ENCODE peak calls at places on chromosomes 6 and 20, in five cellular contexts. W is H1, C is trophoblast cell, O is IMR-90, Y is mesenchymal stem cell. K is an unnamed sample.

GRCh38 chr6:38198219-38198618 is 378.7 kb downstream of the ZFAND3 start:
- DNase-seq in W (no peak), C (no peak), O (no peak), Y (no peak), K (no peak)

GRCh38 chr20:23127506-23128279 is 41.6 kb upstream of the CD93 start:
- DNase-seq in W (no peak), C (no peak), O (no peak), Y (no peak), K (no peak)

GRCh38 chr20:17543531-17543961 is 12.4 kb upstream of the BFSP1 start:
- DNase-seq in W (no peak), C (no peak), O (peak), Y (peak), K (no peak)

GRCh38 chr6:125124250-125124777 is 29.3 kb upstream of the TPD52L1 start:
- DNase-seq in W (no peak), C (no peak), O (no peak), Y (no peak), K (no peak)

GRCh38 chr6:17381429-17382147 is 11.8 kb upstream of the CAP2 start:
- DNase-seq in W (no peak), C (no peak), O (peak), Y (peak), K (no peak)

GRCh38 chr20:54048489-54048888 is 21.9 kb downstream of the BCAS1 start:
- DNase-seq in W (no peak), C (no peak), O (no peak), Y (no peak), K (no peak)

GRCh38 chr20:41476013-41476441 is 109.4 kb upstream of the EMILIN3 start:
- DNase-seq in W (no peak), C (no peak), O (peak), Y (no peak), K (no peak)

GRCh38 chr20:41436679-41437078 is 70.1 kb upstream of the EMILIN3 start:
- DNase-seq in W (no peak), C (no peak), O (peak), Y (peak), K (no peak)

GRCh38 chr20:2109425-2110210 is 8.0 kb downstream of the STK35 start:
- DNase-seq in W (no peak), C (no peak), O (no peak), Y (peak), K (no peak)

GRCh38 chr6:143782517-143782916 is 60.6 kb upstream of the LTV1 start:
- DNase-seq in W (no peak), C (no peak), O (no peak), Y (no peak), K (no peak)

GRCh38 chr6:52049252-52050050 is 38.0 kb downstream of the PKHD1 start:
- DNase-seq in W (no peak), C (peak), O (peak), Y (peak), K (peak)

GRCh38 chr6:136230219-136230980 is 19.7 kb downstream of the MTFR2 start:
- DNase-seq in W (no peak), C (no peak), O (peak), Y (no peak), K (no peak)

GRCh38 chr6:18186033-18186432 is 30.8 kb downstream of the KDM1B start:
- DNase-seq in W (no peak), C (peak), O (no peak), Y (peak), K (no peak)

GRCh38 chr6:45619211-45619760 is 241.6 kb upstream of the SUPT3H start:
- DNase-seq in W (no peak), C (no peak), O (no peak), Y (peak), K (no peak)

GRCh38 chr20:34904202-34904621 is 27.8 kb downstream of the ACSS2 start:
- DNase-seq in W (no peak), C (no peak), O (no peak), Y (no peak), K (no peak)

GRCh38 chr6:149026530-149026942 is 279.7 kb downstream of the UST start:
- DNase-seq in W (no peak), C (peak), O (peak), Y (peak), K (peak)

GRCh38 chr6:79750806-79751205 is 119.7 kb downstream of the SH3BGRL2 start:
- DNase-seq in W (no peak), C (no peak), O (no peak), Y (no peak), K (no peak)

GRCh38 chr6:146770965-146771735 is 172.4 kb downstream of the ADGB start:
- DNase-seq in W (no peak), C (no peak), O (no peak), Y (no peak), K (no peak)

GRCh38 chr6:136066005-136066404 is 184.1 kb downstream of the MTFR2 start:
- DNase-seq in W (no peak), C (peak), O (peak), Y (no peak), K (no peak)

GRCh38 chr6:6704423-6705060 is 116.0 kb downstream of the LY86 start:
- DNase-seq in W (no peak), C (peak), O (no peak), Y (no peak), K (no peak)

GRCh38 chr20:9068232-9068781 is 580 bp upstream of the PLCB4 start:
- DNase-seq in W (peak), C (no peak), O (peak), Y (peak), K (peak)

GRCh38 chr6:41392249-41392648 is 56.8 kb downstream of the NCR2 start:
- DNase-seq in W (no peak), C (no peak), O (no peak), Y (no peak), K (no peak)

GRCh38 chr20:18197382-18198070 is 59.9 kb downstream of the KAT14 start:
- DNase-seq in W (peak), C (peak), O (no peak), Y (no peak), K (no peak)

GRCh38 chr20:49696594-49696993 is 17.1 kb downstream of the B4GALT5 start:
- DNase-seq in W (no peak), C (peak), O (no peak), Y (no peak), K (no peak)

GRCh38 chr6:34149831-34150400 is 4.0 kb upstream of the GRM4 start:
- DNase-seq in W (peak), C (no peak), O (no peak), Y (no peak), K (no peak)

GRCh38 chr6:90790696-90791095 is 203.8 kb upstream of the MAP3K7 start:
- DNase-seq in W (no peak), C (peak), O (peak), Y (peak), K (no peak)

GRCh38 chr6:73728548-73729205 is 32.7 kb downstream of the CD109 start:
- DNase-seq in W (no peak), C (no peak), O (no peak), Y (no peak), K (no peak)

DNA sequence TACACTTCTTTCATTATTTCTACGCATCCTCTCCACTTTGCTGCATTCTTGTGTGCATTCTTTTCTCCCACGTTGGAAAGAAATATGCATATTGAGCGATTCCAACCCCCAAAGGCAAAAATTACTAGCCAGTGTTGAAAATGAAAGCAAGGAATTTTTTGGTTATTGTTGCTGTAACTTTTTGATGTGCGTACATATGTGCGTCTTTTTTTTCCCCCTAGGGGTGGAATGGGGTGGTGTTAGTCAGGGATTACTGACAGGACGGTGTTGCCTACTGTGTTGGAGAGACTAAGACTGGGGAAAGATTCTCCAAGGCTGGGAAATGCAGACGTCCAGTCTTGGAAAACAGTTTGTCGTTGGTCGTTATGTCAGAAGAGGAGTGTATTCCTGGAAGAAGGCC is 44.2 kb upstream of the ESR1 start:
- DNase-seq in W (no peak), C (peak), O (peak), Y (no peak), K (no peak)
- H3K4me3 ChIP-seq in W (no peak), C (no peak), O (no peak), Y (no peak), K (no peak)

GRCh38 chr20:36779656-36780025 is 6.1 kb upstream of the DSN1 start:
- DNase-seq in W (no peak), C (no peak), O (no peak), Y (peak), K (no peak)
- H3K4me2 ChIP-seq in W (no peak), C (no peak), O (no peak), Y (no peak), K (no peak)

GRCh38 chr6:169701953-169702639 is at the start of the genes C6orf120 and WDR27:
- DNase-seq in W (peak), C (peak), O (peak), Y (peak), K (peak)

GRCh38 chr6:169702640-169703246 is 817 bp downstream of the C6orf120 start:
- DNase-seq in W (no peak), C (no peak), O (peak), Y (no peak), K (no peak)

GRCh38 chr6:169700296-169700695 is 1.5 kb downstream of the WDR27 start:
- DNase-seq in W (no peak), C (no peak), O (peak), Y (peak), K (no peak)

GRCh38 chr6:169701218-169701952 is 444 bp downstream of the WDR27 start:
- DNase-seq in W (no peak), C (peak), O (no peak), Y (no peak), K (no peak)
- H3K14ac ChIP-seq in W (no peak), C (peak), O (peak), Y (peak), K (peak)

GRCh38 chr6:106782524-106783265 is 153.3 kb downstream of the QRSL1 start:
- DNase-seq in W (no peak), C (peak), O (no peak), Y (peak), K (no peak)
- H3K4me3 ChIP-seq in W (no peak), C (no peak), O (no peak), Y (no peak), K (no peak)

GRCh38 chr6:82954937-82955577 is 110.6 kb downstream of the UBE3D start:
- DNase-seq in W (no peak), C (no peak), O (peak), Y (peak), K (no peak)

GRCh38 chr6:82954351-82954750 is 111.3 kb downstream of the UBE3D start:
- DNase-seq in W (no peak), C (no peak), O (peak), Y (no peak), K (no peak)

GRCh38 chr6:82957171-82957894 is 108.3 kb downstream of the UBE3D start:
- DNase-seq in W (no peak), C (peak), O (peak), Y (peak), K (no peak)

GRCh38 chr6:82953871-82954270 is 111.8 kb downstream of the UBE3D start:
- DNase-seq in W (no peak), C (no peak), O (peak), Y (no peak), K (no peak)

DNA sequence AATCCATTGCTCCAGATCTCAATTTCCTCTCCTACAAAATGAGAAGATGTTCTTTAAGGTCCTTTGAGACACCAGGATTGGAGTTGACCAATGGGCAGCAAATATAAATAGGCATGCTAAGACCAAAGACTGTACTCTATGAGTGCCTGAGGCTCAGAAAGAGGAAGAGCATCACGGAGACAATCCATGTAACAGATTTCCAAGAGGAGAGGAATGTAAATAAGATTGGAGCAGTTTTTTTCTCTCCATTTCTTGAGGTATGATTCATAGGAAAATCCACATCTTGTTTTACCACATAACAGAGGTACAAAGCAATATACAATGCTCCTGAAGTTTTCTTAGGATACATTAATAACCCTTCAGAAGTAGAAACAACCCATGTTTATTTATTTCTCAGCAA is 109.8 kb downstream of the UBE3D start:
- DNase-seq in W (no peak), C (peak), O (peak), Y (peak), K (no peak)
- H3K4me2 ChIP-seq in W (no peak), C (no peak), O (peak), Y (peak), K (no peak)

GRCh38 chr6:72182337-72183246 is 296.2 kb downstream of the RIMS1 start:
- DNase-seq in W (peak), C (peak), O (peak), Y (peak), K (peak)
- H3K14ac ChIP-seq in W (no peak), C (no peak), O (no peak), Y (peak), K (no peak)

GRCh38 chr6:209432-210103 is 82.7 kb upstream of the DUSP22 start:
- DNase-seq in W (no peak), C (no peak), O (no peak), Y (no peak), K (no peak)
- H3K4me3 ChIP-seq in W (no peak), C (no peak), O (no peak), Y (no peak), K (no peak)

DNA sequence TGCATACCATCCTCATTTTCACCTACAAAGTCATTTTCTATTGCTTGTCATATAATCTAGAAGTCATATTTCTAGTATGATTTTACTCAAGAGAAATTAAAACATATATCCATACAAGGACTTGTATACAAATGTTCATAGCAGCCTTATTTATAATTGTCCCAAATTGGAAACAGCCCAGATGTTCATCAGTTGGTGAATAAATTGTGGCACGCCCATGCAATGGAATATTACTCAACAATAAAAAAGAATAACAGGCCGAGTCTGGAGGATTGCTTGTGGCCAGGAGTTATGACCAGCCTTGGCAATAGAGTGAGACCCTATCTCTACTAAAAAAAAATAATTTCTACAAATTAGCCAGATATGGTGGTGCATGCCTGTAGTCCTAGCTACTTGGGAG is 28.8 kb downstream of the C6orf163 start:
- DNase-seq in W (no peak), C (no peak), O (no peak), Y (no peak), K (no peak)
- H3K4me2 ChIP-seq in W (no peak), C (no peak), O (no peak), Y (no peak), K (no peak)

GRCh38 chr6:42959917-42960242 is 674 bp upstream of the GNMT start:
- DNase-seq in W (no peak), C (peak), O (no peak), Y (no peak), K (no peak)

GRCh38 chr6:42962096-42962495 is 1.5 kb downstream of the GNMT start:
- DNase-seq in W (no peak), C (peak), O (no peak), Y (no peak), K (no peak)

GRCh38 chr6:42961020-42961470 is 491 bp downstream of the GNMT start:
- DNase-seq in W (no peak), C (peak), O (no peak), Y (no peak), K (no peak)

GRCh38 chr6:42962502-42963178 is 2.1 kb downstream of the GNMT start:
- DNase-seq in W (no peak), C (peak), O (no peak), Y (no peak), K (no peak)

DNA sequence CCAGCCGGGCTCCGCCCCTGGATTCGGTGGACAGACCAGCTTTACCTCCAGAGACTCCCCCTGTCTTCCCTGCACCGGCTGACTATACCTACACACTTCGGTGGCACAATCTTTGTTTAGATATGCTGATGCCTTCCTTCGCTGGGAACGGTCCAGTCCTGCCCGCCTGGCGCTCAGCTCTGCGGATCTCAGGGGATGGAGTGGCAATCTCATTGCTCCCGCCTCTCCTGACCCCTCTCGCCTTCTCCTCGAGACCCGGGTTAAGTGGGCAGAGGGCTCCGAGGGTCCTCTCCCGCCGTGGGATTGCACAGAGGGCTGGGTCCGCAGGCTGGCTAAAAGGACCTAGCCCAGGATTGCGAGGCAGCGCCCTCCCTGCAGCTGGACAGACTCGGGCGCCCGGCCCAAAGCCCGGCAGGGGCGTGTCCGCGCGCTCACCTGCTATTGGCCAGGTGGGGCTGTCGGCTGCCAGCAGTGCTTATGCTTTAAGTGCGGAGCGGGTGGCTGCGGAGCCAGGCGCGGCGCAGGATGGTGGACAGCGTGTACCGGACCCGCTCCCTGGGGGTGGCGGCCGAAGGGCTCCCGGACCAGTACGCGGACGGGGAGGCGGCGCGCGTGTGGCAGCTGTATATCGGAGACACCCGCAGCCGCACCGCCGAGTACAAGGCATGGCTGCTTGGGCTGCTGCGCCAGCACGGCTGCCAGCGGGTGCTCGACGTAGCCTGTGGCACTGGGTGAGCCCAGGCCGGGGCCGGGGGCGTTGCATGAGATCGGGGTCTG is at the start of gene GNMT:
- DNase-seq in W (peak), C (peak), O (no peak), Y (peak), K (peak)
- H3K14ac ChIP-seq in W (no peak), C (no peak), O (no peak), Y (peak), K (no peak)

K was measured in neuronal stem cell.